ENCODE peak calls at places on chromosomes 11 and 22, in five cellular contexts. I is fibroblast of mammary gland; Y is stomach; M is nephron progenitor cell; T is activated CD8-positive, alpha-beta T cell treated with anti-CD3 and anti-CD28 coated beads for 36 hours. K is an unnamed sample.

GRCh38 chr22:27558658-27559371 is 242.7 kb downstream of the MN1 start:
- DNase-seq in M (no peak), T (no peak), I (no peak), Y (no peak), K (no peak)

GRCh38 chr11:120039031-120039430 is 98.9 kb downstream of the TRIM29 start:
- DNase-seq in T (no peak), M (no peak), Y (no peak), I (no peak), K (no peak)

GRCh38 chr11:47264119-47264915 is 5.6 kb upstream of the MADD start:
- DNase-seq in Y (no peak), T (no peak), M (no peak), I (no peak), K (no peak)

GRCh38 chr22:29383740-29384139 is 4.6 kb downstream of the AP1B1 start:
- DNase-seq in I (no peak), T (no peak), Y (no peak), M (no peak), K (no peak)

GRCh38 chr22:19687561-19688300 is 26.6 kb upstream of the SEPTIN5 start:
- DNase-seq in M (no peak), Y (no peak), T (no peak), I (no peak), K (no peak)

GRCh38 chr22:26057731-26058130 is 111.5 kb upstream of the SEZ6L start:
- DNase-seq in M (no peak), Y (no peak), T (no peak), I (no peak), K (no peak)

GRCh38 chr11:75103380-75104026 is 6.8 kb upstream of the OR2AT4 start:
- DNase-seq in I (peak), Y (no peak), T (no peak), M (no peak), K (no peak)

GRCh38 chr11:95084509-95084908 is 5.1 kb upstream of the ENDOD1 start:
- DNase-seq in M (no peak), Y (no peak), I (peak), T (peak), K (peak)

GRCh38 chr22:17368727-17369552 is at the start of gene CECR2:
- DNase-seq in Y (no peak), I (no peak), T (no peak), M (peak), K (peak)

GRCh38 chr11:46050065-46050464 is 71.2 kb downstream of the PHF21A start:
- DNase-seq in M (peak), T (no peak), I (peak), Y (no peak), K (no peak)

GRCh38 chr11:99244613-99245012 is 223.9 kb downstream of the CNTN5 start:
- DNase-seq in Y (no peak), T (no peak), I (no peak), M (no peak), K (no peak)

GRCh38 chr11:63985812-63986155 is 454 bp upstream of the OTUB1 start:
- DNase-seq in M (no peak), Y (no peak), I (no peak), T (peak), K (peak)

GRCh38 chr11:47004595-47005033 is 68.1 kb downstream of the CSTPP1 start:
- DNase-seq in M (no peak), T (no peak), Y (peak), I (peak), K (no peak)

GRCh38 chr11:10294289-10294953 is 402 bp upstream of the SBF2 start:
- DNase-seq in M (peak), Y (no peak), T (no peak), I (peak), K (no peak)

GRCh38 chr22:36334081-36334831 is 53.5 kb downstream of the MYH9 start:
- DNase-seq in T (peak), I (no peak), M (no peak), Y (no peak), K (no peak)

GRCh38 chr11:83219095-83219494 is 25.6 kb downstream of the ANKRD42 start:
- DNase-seq in T (no peak), Y (no peak), M (peak), I (peak), K (no peak)

GRCh38 chr11:114262681-114263509 is 33.3 kb upstream of the NNMT start:
- DNase-seq in I (peak), T (peak), M (peak), Y (no peak), K (peak)

GRCh38 chr11:62614275-62614674 is 1.2 kb downstream of the ROM1 start:
- DNase-seq in I (no peak), T (peak), Y (peak), M (no peak), K (no peak)

GRCh38 chr11:121572581-121573059 is 119.9 kb upstream of the SORL1-AS1 start:
- DNase-seq in Y (no peak), I (no peak), M (no peak), T (no peak), K (no peak)

GRCh38 chr22:33476716-33477115 is 418.5 kb upstream of the SYN3 start:
- DNase-seq in Y (no peak), I (no peak), T (no peak), M (no peak), K (no peak)

GRCh38 chr11:65814131-65814959 is 19.4 kb upstream of the SNX32 start:
- DNase-seq in T (peak), I (peak), M (no peak), Y (peak), K (no peak)

GRCh38 chr22:36329217-36330078 is 58.3 kb downstream of the MYH9 start:
- DNase-seq in Y (peak), I (peak), T (peak), M (peak), K (no peak)

GRCh38 chr22:37454857-37455686 is 27.8 kb upstream of the ELFN2 start:
- DNase-seq in I (peak), Y (peak), M (peak), T (no peak), K (no peak)

GRCh38 chr11:57461841-57462489 is 1.6 kb downstream of the RTN4RL2 start:
- DNase-seq in I (no peak), T (no peak), Y (no peak), M (no peak), K (no peak)

GRCh38 chr11:130131957-130132850 is 27.4 kb upstream of the ST14 start:
- DNase-seq in M (peak), I (peak), Y (peak), T (peak), K (peak)

GRCh38 chr22:36183446-36183845 is 18.2 kb downstream of the APOL4 start:
- DNase-seq in I (no peak), Y (no peak), M (no peak), T (no peak), K (no peak)

DNA sequence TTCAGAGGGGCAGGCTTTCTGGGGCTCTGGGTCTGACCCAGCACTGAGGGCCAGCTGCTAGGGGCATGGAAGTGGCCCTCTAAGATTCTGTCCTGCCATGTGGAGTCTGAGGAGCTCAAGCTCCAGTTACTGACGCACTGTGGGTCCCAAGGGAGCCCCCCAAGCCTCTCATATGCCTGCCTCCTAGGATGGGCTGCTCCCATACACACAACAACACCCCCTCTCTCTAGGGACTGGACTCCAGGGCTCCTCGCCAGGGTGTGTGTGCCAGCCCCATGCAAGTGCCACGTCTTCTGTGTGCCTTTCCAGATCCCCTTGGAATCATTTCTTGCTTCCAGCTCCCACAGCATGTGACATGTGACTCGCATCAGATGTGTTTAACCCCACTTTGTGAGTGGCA is 234.5 kb downstream of the CEP164 start:
- DNase-seq in Y (no peak), I (peak), M (no peak), T (no peak), K (no peak)
- TF ChIP-seq CTCF in Y (no peak), I (no peak), M (no peak), T (no peak), K (no peak)

GRCh38 chr11:110527146-110527545 is 97.4 kb downstream of the FDX1 start:
- DNase-seq in I (peak), Y (no peak), M (no peak), T (no peak), K (no peak)
- TF ChIP-seq CTCF in I (no peak), Y (no peak), M (no peak), T (no peak), K (no peak)

GRCh38 chr11:96367357-96367756 is 22.4 kb downstream of the CCDC82 start:
- DNase-seq in M (no peak), T (no peak), Y (no peak), I (no peak), K (no peak)
- TF ChIP-seq CTCF in M (no peak), T (no peak), Y (no peak), I (no peak), K (no peak)

DNA sequence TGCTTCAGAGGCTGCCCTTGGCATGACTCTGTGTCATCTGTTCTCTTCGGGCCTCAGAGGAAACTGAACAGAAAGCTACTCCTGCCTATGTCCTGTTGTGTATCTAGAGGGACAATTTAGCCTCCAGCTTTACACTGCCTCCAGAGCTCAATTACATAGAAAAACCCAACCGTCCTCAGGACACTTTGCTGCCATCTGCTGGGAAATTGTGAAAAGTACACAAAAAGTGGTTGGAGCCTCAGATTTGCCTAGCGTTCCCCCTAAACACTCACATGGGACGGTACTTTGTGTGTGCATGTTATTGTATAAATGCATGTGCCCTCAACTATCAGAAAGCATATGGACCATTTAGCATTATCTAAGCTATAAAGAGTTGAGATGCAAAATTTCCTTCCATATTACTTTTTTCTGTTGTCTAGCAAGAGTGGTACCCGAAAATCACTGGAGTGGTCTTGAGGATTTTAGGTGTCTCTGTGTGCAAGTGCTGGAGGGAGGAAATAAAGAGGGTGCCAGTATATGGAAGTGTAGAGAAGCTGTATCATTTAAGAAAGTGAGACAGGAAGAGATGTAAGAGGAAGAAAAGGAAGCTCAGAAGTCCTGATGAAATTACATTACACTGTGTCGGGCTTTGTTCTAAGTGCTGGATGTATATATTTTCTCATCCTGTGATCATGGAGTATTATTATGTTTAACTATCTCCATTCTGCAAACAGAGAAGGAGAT is 8.7 kb upstream of the MS4A4E start:
- DNase-seq in M (peak), T (peak), I (no peak), Y (no peak), K (no peak)
- TF ChIP-seq CTCF in M (peak), T (peak), I (no peak), Y (peak), K (peak)

GRCh38 chr11:80107415-80107814 is 666.6 kb upstream of the TENM4 start:
- DNase-seq in M (no peak), Y (no peak), T (no peak), I (no peak), K (no peak)
- TF ChIP-seq CTCF in M (no peak), Y (no peak), T (no peak), I (no peak), K (no peak)

GRCh38 chr11:115530752-115531151 is 26.5 kb upstream of the CADM1 start:
- DNase-seq in T (no peak), I (no peak), Y (no peak), M (no peak), K (no peak)
- TF ChIP-seq CTCF in T (no peak), I (no peak), Y (no peak), M (no peak), K (peak)

GRCh38 chr11:13775471-13775870 is 107.0 kb downstream of the FAR1 start:
- DNase-seq in T (no peak), Y (no peak), M (no peak), I (no peak), K (no peak)

GRCh38 chr11:13778345-13778744 is 109.9 kb downstream of the FAR1 start:
- DNase-seq in M (no peak), Y (no peak), T (no peak), I (no peak), K (no peak)

GRCh38 chr11:13777341-13777985 is 109.0 kb downstream of the FAR1 start:
- DNase-seq in Y (no peak), I (no peak), M (no peak), T (no peak), K (no peak)

GRCh38 chr11:13772223-13773046 is 104.0 kb downstream of the FAR1 start:
- DNase-seq in T (peak), M (peak), I (peak), Y (no peak), K (peak)

DNA sequence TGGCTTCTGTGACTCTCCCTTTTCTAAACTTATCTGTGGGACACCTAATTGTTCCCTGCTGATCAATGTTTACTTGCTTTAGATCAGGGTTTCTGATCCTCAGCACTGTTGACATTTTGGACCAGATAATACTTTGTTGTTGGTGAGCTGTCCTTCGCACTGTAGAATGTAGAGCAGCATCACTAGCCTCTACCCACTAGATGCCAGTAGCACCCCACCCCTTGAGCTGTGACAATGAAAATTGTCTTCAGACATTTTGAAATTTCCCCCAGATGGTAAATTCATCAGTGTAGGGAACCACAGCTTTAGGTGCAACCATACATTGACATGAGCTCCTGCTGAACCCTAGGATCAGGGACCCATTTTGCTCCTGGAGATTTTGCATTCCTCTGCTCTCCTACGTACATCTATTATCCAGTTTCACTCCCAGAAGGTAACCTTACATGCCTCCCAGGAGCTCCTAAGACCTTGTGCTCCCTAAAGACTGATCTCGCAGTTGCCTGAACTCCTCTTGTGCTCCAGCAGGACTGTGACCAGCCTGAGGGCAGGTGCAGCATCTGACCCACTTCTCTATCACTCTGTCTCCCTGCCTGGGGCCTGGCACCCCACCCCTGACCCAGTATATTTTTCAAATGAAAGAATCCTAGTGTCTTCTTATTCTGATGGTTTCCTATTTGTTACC is 107.8 kb downstream of the FAR1 start:
- DNase-seq in Y (no peak), I (no peak), M (peak), T (peak), K (no peak)
- TF ChIP-seq CTCF in Y (no peak), I (peak), M (peak), T (no peak), K (no peak)

DNA sequence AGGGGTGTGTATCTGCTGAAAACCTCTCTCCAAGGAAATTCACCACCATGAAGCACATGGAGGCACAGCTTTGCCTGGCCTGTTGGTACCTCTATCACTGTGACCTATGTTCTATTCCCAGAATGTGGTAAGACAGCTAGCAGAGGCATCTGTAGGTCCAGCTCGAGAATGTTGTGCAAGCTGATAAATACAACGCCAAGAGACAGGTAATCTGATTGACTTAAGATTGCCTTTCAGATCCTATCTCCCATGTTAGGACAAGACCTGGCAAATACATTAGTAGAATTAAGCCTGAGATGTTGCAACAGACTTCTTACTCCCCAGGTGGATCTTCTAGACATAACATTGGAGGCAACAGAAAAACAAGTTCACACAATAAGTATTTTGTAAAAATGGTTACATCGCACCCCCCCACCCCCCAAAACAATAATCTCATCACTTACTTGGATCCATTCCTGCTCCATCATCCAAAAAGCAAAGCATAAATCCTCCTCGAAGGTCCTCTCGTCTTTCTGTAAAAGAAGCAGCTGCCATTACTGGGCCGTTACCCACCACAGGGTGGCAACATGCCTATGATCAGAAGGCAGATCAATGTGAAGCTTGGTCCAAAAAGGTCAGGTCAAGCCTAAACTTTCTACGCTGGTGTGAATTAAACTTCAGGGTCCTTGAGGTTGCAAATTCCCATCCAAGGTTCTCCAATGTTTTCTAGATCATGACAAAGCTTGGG is 18.5 kb downstream of the MORC2 start:
- DNase-seq in I (no peak), Y (no peak), T (no peak), M (no peak), K (no peak)
- TF ChIP-seq CTCF in I (no peak), Y (no peak), T (no peak), M (no peak), K (no peak)